ENCODE peak calls at places on chromosomes 4 and X, in ten cellular contexts. I is GM12878, M is breast epithelium, D is HL-60, N is suprapubic skin, H is upper lobe of left lung, Y is endothelial cell of umbilical vein, Q is HepG2, R is H1, E is HCT116. U is an unnamed sample.

GRCh38 chr4:88135362-88135663 is 23.1 kb downstream of the ABCG2 start:
- DNase-seq in I (no peak), M (no peak), D (no peak), N (no peak), H (no peak), Y (no peak), Q (no peak), R (no peak), E (no peak), U (no peak)

GRCh38 chr4:68369474-68369805 is 19.6 kb upstream of the YTHDC1 start:
- DNase-seq in I (no peak), M (no peak), D (no peak), N (no peak), H (no peak), Y (no peak), Q (no peak), R (no peak), E (peak), U (no peak)

GRCh38 chrX:8657883-8658282 is 74.1 kb downstream of the ANOS1 start:
- DNase-seq in I (no peak), M (no peak), D (no peak), N (no peak), H (no peak), Y (no peak), Q (no peak), R (no peak), E (no peak), U (no peak)

GRCh38 chr4:123579961-123580360 is 183.4 kb downstream of the SPRY1 start:
- DNase-seq in I (no peak), M (no peak), D (no peak), N (no peak), H (no peak), Y (no peak), Q (no peak), R (no peak), E (no peak), U (no peak)

GRCh38 chr4:986949-987688 is at the start of gene IDUA:
- DNase-seq in I (no peak), M (peak), D (peak), N (peak), H (peak), Y (peak), Q (peak), R (peak), E (peak), U (peak)

GRCh38 chr4:119025916-119026661 is 109.5 kb upstream of the MYOZ2 start:
- DNase-seq in I (no peak), M (no peak), D (peak), N (no peak), H (no peak), Y (no peak), Q (no peak), R (no peak), E (peak), U (peak)

GRCh38 chr4:108620933-108621905 is 843 bp downstream of the RPL34 start:
- DNase-seq in I (no peak), M (no peak), D (no peak), N (no peak), H (no peak), Y (peak), Q (no peak), R (no peak), E (no peak), U (no peak)

GRCh38 chr4:105896461-105896939 is 1.2 kb downstream of the NPNT start:
- DNase-seq in I (no peak), M (no peak), D (no peak), N (no peak), H (no peak), Y (no peak), Q (no peak), R (no peak), E (no peak), U (peak)

GRCh38 chr4:52510939-52511583 is 148.0 kb downstream of the USP46 start:
- DNase-seq in I (no peak), M (no peak), D (no peak), N (no peak), H (no peak), Y (no peak), Q (no peak), R (no peak), E (no peak), U (no peak)

GRCh38 chr4:151882072-151882803 is 121.4 kb upstream of the GATB start:
- DNase-seq in I (peak), M (no peak), D (no peak), N (no peak), H (no peak), Y (no peak), Q (no peak), R (no peak), E (no peak), U (no peak)

GRCh38 chrX:65589304-65589703 is 54.7 kb upstream of the LAS1L start:
- DNase-seq in I (no peak), M (no peak), D (no peak), N (no peak), H (no peak), Y (no peak), Q (no peak), R (no peak), E (no peak), U (no peak)

GRCh38 chrX:42951747-42952146 is 173.8 kb upstream of the PPP1R2C start:
- DNase-seq in I (no peak), M (no peak), D (no peak), N (no peak), H (no peak), Y (no peak), Q (no peak), R (no peak), E (no peak), U (no peak)

GRCh38 chrX:9698566-9698965 is 67.1 kb downstream of the GPR143 start:
- DNase-seq in I (no peak), M (no peak), D (no peak), N (no peak), H (no peak), Y (no peak), Q (no peak), R (no peak), E (no peak), U (no peak)

GRCh38 chr4:141654098-141654497 is 17.7 kb downstream of the IL15 start:
- DNase-seq in I (no peak), M (no peak), D (no peak), N (no peak), H (no peak), Y (peak), Q (no peak), R (peak), E (no peak), U (peak)

GRCh38 chr4:172356002-172356401 is 542.8 kb downstream of the GALNTL6 start:
- DNase-seq in I (no peak), M (no peak), D (no peak), N (no peak), H (no peak), Y (no peak), Q (no peak), R (no peak), E (no peak), U (no peak)

GRCh38 chrX:4239650-4240540 is 526.4 kb upstream of the PRKX start:
- DNase-seq in I (no peak), M (no peak), D (peak), N (no peak), H (no peak), Y (no peak), Q (no peak), R (no peak), E (no peak), U (no peak)

GRCh38 chrX:4249401-4249800 is 536.0 kb upstream of the PRKX start:
- DNase-seq in I (no peak), M (no peak), D (no peak), N (no peak), H (no peak), Y (no peak), Q (no peak), R (no peak), E (no peak), U (no peak)

GRCh38 chrX:4238916-4239315 is 525.5 kb upstream of the PRKX start:
- DNase-seq in I (no peak), M (no peak), D (no peak), N (no peak), H (no peak), Y (no peak), Q (no peak), R (no peak), E (no peak), U (no peak)

GRCh38 chrX:4240541-4241194 is 527.2 kb upstream of the PRKX start:
- DNase-seq in I (no peak), M (no peak), D (peak), N (no peak), H (no peak), Y (no peak), Q (peak), R (no peak), E (no peak), U (no peak)

DNA sequence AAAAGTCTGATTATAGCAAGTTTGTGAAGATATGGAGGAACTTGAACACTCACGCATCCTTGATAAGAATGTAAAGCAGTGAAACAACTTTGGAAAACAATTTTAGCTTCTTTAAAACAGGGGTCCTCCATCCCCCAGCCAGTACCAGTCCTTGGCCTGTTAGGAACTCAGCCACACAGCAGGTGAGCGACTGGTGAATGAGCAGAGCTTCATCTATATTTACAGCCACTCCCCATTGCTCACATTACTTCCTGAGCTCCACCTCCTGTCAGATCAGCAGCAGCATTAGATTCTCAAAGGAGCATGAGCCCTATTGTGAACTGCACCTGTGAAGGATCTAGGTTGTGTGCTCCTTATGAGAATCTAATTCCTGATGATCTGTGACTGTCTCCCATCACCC is 530.3 kb upstream of the PRKX start:
- DNase-seq in I (no peak), M (no peak), D (no peak), N (no peak), H (no peak), Y (no peak), Q (no peak), R (no peak), E (no peak), U (no peak)
- H3K27ac ChIP-seq in I (no peak), M (no peak), D (no peak), N (no peak), H (no peak), Y (no peak), Q (no peak), R (no peak), E (no peak), U (no peak)

DNA sequence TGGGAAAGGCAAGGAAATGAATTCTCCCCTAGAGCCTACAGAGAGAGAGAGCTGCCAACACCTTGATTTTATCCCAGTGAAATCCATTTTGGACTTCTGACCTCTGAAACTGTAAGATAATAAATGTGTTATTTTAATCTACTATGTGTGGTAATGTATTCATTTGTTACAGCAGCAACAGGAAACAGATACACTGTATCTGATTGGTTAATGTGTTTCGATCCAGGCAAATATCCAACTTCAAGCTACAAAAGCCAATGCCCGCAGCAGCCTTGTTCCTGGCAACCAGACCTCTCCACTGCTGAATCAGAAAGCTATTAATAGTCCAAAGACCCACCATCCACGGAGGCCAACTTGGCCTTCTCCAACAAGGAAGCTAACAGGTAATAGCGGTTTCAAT is 318.1 kb downstream of the PTTG2 start:
- DNase-seq in I (no peak), M (no peak), D (no peak), N (no peak), H (no peak), Y (no peak), Q (no peak), R (no peak), E (no peak), U (no peak)
- TF ChIP-seq POLR2AphosphoS5 in I (no peak), M (no peak), D (no peak), N (no peak), H (no peak), Y (no peak), Q (no peak), R (no peak), E (no peak), U (no peak)

GRCh38 chr4:80268936-80269335 is 2.5 kb downstream of the FGF5 start:
- DNase-seq in I (no peak), M (no peak), D (no peak), N (no peak), H (no peak), Y (no peak), Q (no peak), R (no peak), E (no peak), U (no peak)
- H3K27ac ChIP-seq in I (no peak), M (no peak), D (no peak), N (no peak), H (no peak), Y (no peak), Q (no peak), R (no peak), E (no peak), U (no peak)

DNA sequence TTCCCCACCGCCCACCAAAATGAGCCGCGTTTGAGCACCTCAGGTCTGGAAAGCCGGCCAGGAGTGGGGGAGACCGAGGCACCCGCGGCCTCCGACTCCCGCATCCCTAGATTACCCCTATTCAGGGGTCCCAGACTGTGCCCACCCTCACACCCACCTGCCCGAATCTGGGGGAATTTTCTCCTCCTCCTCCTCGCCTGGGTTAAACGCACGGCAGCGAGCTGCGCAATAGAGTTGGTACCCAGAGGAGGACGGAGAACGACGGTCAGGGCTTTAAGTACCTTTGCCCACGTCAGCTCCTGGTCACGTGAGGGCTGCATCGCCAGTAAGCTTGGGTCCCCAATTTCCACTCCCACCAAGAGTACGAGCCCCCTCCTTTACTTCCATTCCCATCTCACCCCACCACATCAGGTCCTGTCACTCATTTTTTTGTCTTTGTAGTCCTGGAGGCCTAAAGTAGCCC is at the start of gene ARMCX2:
- DNase-seq in I (no peak), M (no peak), D (no peak), N (no peak), H (peak), Y (peak), Q (no peak), R (peak), E (no peak), U (peak)
- TF ChIP-seq POLR2AphosphoS5 in I (peak), M (peak), D (no peak), N (no peak), H (peak), Y (peak), Q (no peak), R (peak), E (no peak), U (peak)

GRCh38 chr4:144710526-144710912 is 64.6 kb downstream of the HHIP start:
- DNase-seq in I (no peak), M (no peak), D (no peak), N (no peak), H (no peak), Y (no peak), Q (no peak), R (no peak), E (no peak), U (no peak)

GRCh38 chr4:144712775-144713174 is 66.8 kb downstream of the HHIP start:
- DNase-seq in I (no peak), M (no peak), D (no peak), N (no peak), H (no peak), Y (no peak), Q (no peak), R (no peak), E (no peak), U (no peak)

GRCh38 chr4:144709159-144709558 is 63.2 kb downstream of the HHIP start:
- DNase-seq in I (no peak), M (no peak), D (no peak), N (no peak), H (no peak), Y (peak), Q (no peak), R (no peak), E (peak), U (no peak)

GRCh38 chr4:144711685-144712456 is 65.9 kb downstream of the HHIP start:
- DNase-seq in I (no peak), M (no peak), D (no peak), N (no peak), H (no peak), Y (no peak), Q (no peak), R (no peak), E (no peak), U (no peak)

GRCh38 chr4:144709793-144710525 is 64.0 kb downstream of the HHIP start:
- DNase-seq in I (no peak), M (no peak), D (no peak), N (no peak), H (no peak), Y (peak), Q (no peak), R (no peak), E (peak), U (peak)
- H3K27ac ChIP-seq in I (no peak), M (peak), D (no peak), N (no peak), H (no peak), Y (peak), Q (no peak), R (no peak), E (no peak), U (no peak)